ENCODE peak calls at places on chromosome 10, in ten cellular contexts. M, R, C, Y, Q, X, N, V, F and I are unnamed samples.

GRCh38 chr10:67912330-67912946 is 28.0 kb downstream of the SIRT1 start:
- DNase-seq in M (no peak), R (no peak), C (no peak), Y (no peak), Q (no peak), X (no peak), N (no peak), V (peak), F (no peak), I (no peak)

GRCh38 chr10:86048571-86048970 is 318.0 kb downstream of the GRID1 start:
- DNase-seq in M (no peak), R (no peak), C (no peak), Y (no peak), Q (no peak), X (no peak), N (no peak), V (no peak), F (no peak), I (no peak)

GRCh38 chr10:4450981-4451501 is 375.0 kb upstream of the AKR1E2 start:
- DNase-seq in M (peak), R (no peak), C (no peak), Y (no peak), Q (no peak), X (no peak), N (peak), V (peak), F (peak), I (peak)

GRCh38 chr10:44857363-44858016 is 53.6 kb upstream of the TMEM72 start:
- DNase-seq in M (peak), R (peak), C (peak), Y (no peak), Q (peak), X (no peak), N (peak), V (peak), F (peak), I (peak)

GRCh38 chr10:18005781-18006456 is 54.2 kb downstream of the SLC39A12 start:
- DNase-seq in M (no peak), R (no peak), C (no peak), Y (no peak), Q (no peak), X (no peak), N (peak), V (peak), F (no peak), I (peak)

GRCh38 chr10:78178940-78179339 is 145.3 kb downstream of the RPS24 start:
- DNase-seq in M (no peak), R (no peak), C (no peak), Y (no peak), Q (peak), X (no peak), N (peak), V (peak), F (no peak), I (no peak)

GRCh38 chr10:19728376-19728775 is 87.9 kb upstream of the PLXDC2 start:
- DNase-seq in M (no peak), R (no peak), C (no peak), Y (no peak), Q (no peak), X (no peak), N (no peak), V (no peak), F (no peak), I (no peak)

GRCh38 chr10:70890917-70891431 is 2.6 kb upstream of the PCBD1 start:
- DNase-seq in M (no peak), R (no peak), C (no peak), Y (no peak), Q (no peak), X (no peak), N (no peak), V (no peak), F (no peak), I (peak)

GRCh38 chr10:124588736-124589451 is 127.3 kb downstream of the LHPP start:
- DNase-seq in M (no peak), R (peak), C (no peak), Y (no peak), Q (no peak), X (no peak), N (no peak), V (peak), F (no peak), I (no peak)

GRCh38 chr10:621500-621899 is 68.0 kb downstream of the DIP2C start:
- DNase-seq in M (no peak), R (no peak), C (no peak), Y (no peak), Q (no peak), X (no peak), N (no peak), V (no peak), F (no peak), I (no peak)

GRCh38 chr10:8511026-8511425 is 456.5 kb downstream of the GATA3 start:
- DNase-seq in M (no peak), R (no peak), C (no peak), Y (no peak), Q (no peak), X (no peak), N (no peak), V (no peak), F (no peak), I (no peak)

GRCh38 chr10:102473445-102474331 is 22.3 kb upstream of the C10orf95 start:
- DNase-seq in M (no peak), R (no peak), C (no peak), Y (no peak), Q (no peak), X (no peak), N (no peak), V (no peak), F (no peak), I (no peak)

GRCh38 chr10:89163265-89163995 is 43.7 kb downstream of the CH25H start:
- DNase-seq in M (peak), R (no peak), C (peak), Y (peak), Q (no peak), X (no peak), N (peak), V (no peak), F (no peak), I (no peak)

GRCh38 chr10:90417056-90417455 is 440.8 kb downstream of the HTR7 start:
- DNase-seq in M (peak), R (peak), C (no peak), Y (no peak), Q (no peak), X (no peak), N (peak), V (peak), F (no peak), I (peak)

GRCh38 chr10:102090772-102091171 is 25.6 kb downstream of the HPS6 start:
- DNase-seq in M (no peak), R (no peak), C (no peak), Y (no peak), Q (no peak), X (no peak), N (peak), V (peak), F (no peak), I (peak)

GRCh38 chr10:120586471-120586872 is 129.4 kb downstream of the PLPP4 start:
- DNase-seq in M (no peak), R (peak), C (no peak), Y (no peak), Q (peak), X (no peak), N (peak), V (no peak), F (no peak), I (no peak)

GRCh38 chr10:73207883-73208282 is 39.2 kb downstream of the DNAJC9 start:
- DNase-seq in M (no peak), R (no peak), C (no peak), Y (no peak), Q (no peak), X (no peak), N (no peak), V (no peak), F (no peak), I (no peak)

GRCh38 chr10:27383595-27384542 is 120.2 kb upstream of the RAB18 start:
- DNase-seq in M (no peak), R (no peak), C (no peak), Y (no peak), Q (peak), X (no peak), N (peak), V (peak), F (no peak), I (peak)

GRCh38 chr10:31707578-31708411 is 220.8 kb downstream of the ARHGAP12 start:
- DNase-seq in M (peak), R (peak), C (peak), Y (no peak), Q (no peak), X (no peak), N (peak), V (peak), F (peak), I (peak)

GRCh38 chr10:69801434-69802315 is at the start of gene COL13A1:
- DNase-seq in M (no peak), R (peak), C (no peak), Y (no peak), Q (peak), X (no peak), N (peak), V (peak), F (peak), I (peak)

GRCh38 chr10:27661511-27662286 is 83.9 kb downstream of the MKX start:
- DNase-seq in M (no peak), R (peak), C (no peak), Y (no peak), Q (no peak), X (peak), N (peak), V (no peak), F (no peak), I (no peak)

GRCh38 chr10:126913316-126913715 is 8.1 kb downstream of the DOCK1 start:
- DNase-seq in M (no peak), R (no peak), C (no peak), Y (no peak), Q (no peak), X (no peak), N (no peak), V (no peak), F (no peak), I (no peak)

GRCh38 chr10:132480356-132480755 is 57.2 kb upstream of the INPP5A start:
- DNase-seq in M (no peak), R (no peak), C (no peak), Y (no peak), Q (no peak), X (no peak), N (peak), V (peak), F (no peak), I (no peak)

GRCh38 chr10:79178614-79179403 is 110.0 kb downstream of the ZMIZ1 start:
- DNase-seq in M (peak), R (peak), C (no peak), Y (no peak), Q (no peak), X (no peak), N (no peak), V (peak), F (peak), I (peak)

GRCh38 chr10:61159253-61159652 is 215.3 kb upstream of the RHOBTB1 start:
- DNase-seq in M (no peak), R (no peak), C (no peak), Y (no peak), Q (no peak), X (no peak), N (peak), V (peak), F (no peak), I (peak)

GRCh38 chr10:102538811-102539210 is 35.0 kb downstream of the SUFU start:
- DNase-seq in M (no peak), R (no peak), C (no peak), Y (no peak), Q (no peak), X (no peak), N (no peak), V (no peak), F (no peak), I (no peak)

GRCh38 chr10:131676971-131677421 is 223.8 kb upstream of the PPP2R2D start:
- DNase-seq in M (no peak), R (no peak), C (no peak), Y (no peak), Q (no peak), X (no peak), N (no peak), V (no peak), F (peak), I (no peak)